ENCODE peak calls at places on chromosomes 3 and 15, in seven cellular contexts. One of them, this sample, is unnamed.

GRCh38 chr3:16884748-16885587 is at the start of gene PLCL2:
- DNase-seq in Jurkat, Clone E6-1: no peak
- DNase-seq in left cardiac atrium: peak
- DNase-seq in fibroblast of the conjunctiva: no peak
- DNase-seq in progenitor cell of endocrine pancreas: peak
- DNase-seq in HEK293T: peak
- DNase-seq in hippocampal formation: no peak
- DNase-seq in this sample: no peak

GRCh38 chr15:45689616-45690015 is 54.8 kb downstream of the SQOR start:
- DNase-seq in left cardiac atrium: no peak
- DNase-seq in hippocampal formation: no peak
- DNase-seq in Jurkat, Clone E6-1: no peak
- DNase-seq in fibroblast of the conjunctiva: no peak
- DNase-seq in progenitor cell of endocrine pancreas: no peak
- DNase-seq in HEK293T: no peak
- DNase-seq in this sample: no peak

GRCh38 chr3:147699175-147699838 is 290.1 kb downstream of the ZIC1 start:
- DNase-seq in Jurkat, Clone E6-1: no peak
- DNase-seq in HEK293T: no peak
- DNase-seq in hippocampal formation: no peak
- DNase-seq in progenitor cell of endocrine pancreas: no peak
- DNase-seq in fibroblast of the conjunctiva: peak
- DNase-seq in left cardiac atrium: no peak
- DNase-seq in this sample: peak

GRCh38 chr3:105867690-105868449 is 942 bp downstream of the CBLB start:
- DNase-seq in Jurkat, Clone E6-1: no peak
- DNase-seq in HEK293T: no peak
- DNase-seq in left cardiac atrium: no peak
- DNase-seq in fibroblast of the conjunctiva: no peak
- DNase-seq in progenitor cell of endocrine pancreas: no peak
- DNase-seq in hippocampal formation: peak
- DNase-seq in this sample: no peak

GRCh38 chr3:112293368-112294321 is at the start of gene SLC9C1:
- DNase-seq in HEK293T: peak
- DNase-seq in fibroblast of the conjunctiva: peak
- DNase-seq in Jurkat, Clone E6-1: peak
- DNase-seq in hippocampal formation: peak
- DNase-seq in progenitor cell of endocrine pancreas: no peak
- DNase-seq in left cardiac atrium: peak
- DNase-seq in this sample: peak

GRCh38 chr3:161913786-161914389 is 417.3 kb downstream of the OTOL1 start:
- DNase-seq in left cardiac atrium: no peak
- DNase-seq in fibroblast of the conjunctiva: peak
- DNase-seq in HEK293T: no peak
- DNase-seq in Jurkat, Clone E6-1: no peak
- DNase-seq in progenitor cell of endocrine pancreas: no peak
- DNase-seq in hippocampal formation: no peak
- DNase-seq in this sample: peak

GRCh38 chr3:191296041-191296541 is 33.1 kb upstream of the CCDC50 start:
- DNase-seq in hippocampal formation: no peak
- DNase-seq in Jurkat, Clone E6-1: no peak
- DNase-seq in left cardiac atrium: no peak
- DNase-seq in progenitor cell of endocrine pancreas: no peak
- DNase-seq in HEK293T: no peak
- DNase-seq in fibroblast of the conjunctiva: no peak
- DNase-seq in this sample: no peak

GRCh38 chr15:38651328-38652038 is 86.9 kb upstream of the RASGRP1 start:
- DNase-seq in hippocampal formation: no peak
- DNase-seq in Jurkat, Clone E6-1: peak
- DNase-seq in fibroblast of the conjunctiva: no peak
- DNase-seq in left cardiac atrium: no peak
- DNase-seq in progenitor cell of endocrine pancreas: no peak
- DNase-seq in HEK293T: no peak
- DNase-seq in this sample: no peak

GRCh38 chr15:33461671-33462070 is 150.9 kb downstream of the RYR3 start:
- DNase-seq in Jurkat, Clone E6-1: no peak
- DNase-seq in left cardiac atrium: no peak
- DNase-seq in progenitor cell of endocrine pancreas: no peak
- DNase-seq in hippocampal formation: no peak
- DNase-seq in HEK293T: no peak
- DNase-seq in fibroblast of the conjunctiva: no peak
- DNase-seq in this sample: no peak